ENCODE peak calls at places on chromosome 18, in seven cellular contexts. S is neural progenitor cell, G is GM23248, L is MM.1S, V is HCT116, Q is hepatocyte, H is PC-3. O is an unnamed sample.

GRCh38 chr18:80157708-80158343 is 48.8 kb downstream of the ADNP2 start:
- DNase-seq in S (peak; percentile 78), G (peak; percentile 72), L (peak; percentile 27), V (peak; percentile 66), Q (peak; percentile 87), H (peak; percentile 81), O (peak; percentile 46)

GRCh38 chr18:79870369-79871025 is 72.8 kb downstream of the KCNG2 start:
- DNase-seq in S (no peak), G (no peak), L (no peak), V (no peak), Q (no peak), H (no peak), O (no peak)

GRCh38 chr18:12656671-12657047 is 1.2 kb downstream of the SPIRE1 start:
- DNase-seq in S (no peak), G (peak; percentile 72), L (no peak), V (no peak), Q (no peak), H (no peak), O (no peak)

GRCh38 chr18:75034937-75035336 is 174.0 kb downstream of the PTGR3 start:
- DNase-seq in S (no peak), G (no peak), L (no peak), V (no peak), Q (no peak), H (no peak), O (no peak)

GRCh38 chr18:58819051-58819450 is 45.6 kb upstream of the ZNF532 start:
- DNase-seq in S (no peak), G (no peak), L (peak; percentile 86), V (no peak), Q (no peak), H (no peak), O (peak; percentile 4)

GRCh38 chr18:35024196-35024595 is 17.0 kb upstream of the MAPRE2 start:
- DNase-seq in S (no peak), G (peak; percentile 46), L (no peak), V (no peak), Q (no peak), H (no peak), O (no peak)

GRCh38 chr18:62071071-62071470 is 115.8 kb downstream of the PIGN start:
- DNase-seq in S (no peak), G (no peak), L (no peak), V (no peak), Q (no peak), H (no peak), O (no peak)

GRCh38 chr18:46397174-46397573 is 259.8 kb downstream of the LOXHD1 start:
- DNase-seq in S (no peak), G (no peak), L (no peak), V (no peak), Q (no peak), H (peak; percentile 1), O (no peak)

GRCh38 chr18:7760967-7761946 is 194.1 kb downstream of the PTPRM start:
- DNase-seq in S (no peak), G (peak; percentile 36), L (no peak), V (no peak), Q (peak; percentile 44), H (no peak), O (no peak)

GRCh38 chr18:34729740-34730338 is 19.7 kb downstream of the DTNA start:
- DNase-seq in S (no peak), G (no peak), L (no peak), V (no peak), Q (no peak), H (no peak), O (no peak)

DNA sequence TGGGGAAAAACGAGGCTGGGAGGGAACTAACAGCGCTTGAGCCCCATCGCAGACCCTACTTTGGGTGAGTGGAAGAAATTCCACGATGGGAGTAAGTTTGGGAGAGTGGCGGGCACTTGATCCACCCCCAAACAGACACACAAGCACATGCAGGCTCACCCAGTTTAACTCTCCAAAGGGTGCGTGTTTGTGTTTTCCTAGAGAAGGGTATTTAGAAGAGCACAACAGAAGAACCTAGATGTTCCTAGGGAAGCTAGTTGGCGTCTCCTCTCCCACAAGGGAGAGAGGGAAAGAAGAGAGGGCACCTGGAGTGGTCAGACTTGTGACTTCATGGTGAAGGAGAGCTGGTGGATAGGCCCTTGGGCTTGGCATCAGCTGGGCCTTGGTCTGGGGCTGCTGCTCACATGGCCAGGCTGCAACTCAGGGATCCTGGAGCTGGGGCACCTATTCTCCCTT is 3.2 kb downstream of the GATA6 start:
- DNase-seq in S (no peak), G (peak; percentile 34), L (no peak), V (no peak), Q (no peak), H (no peak), O (no peak)
- H3K4me3 ChIP-seq in S (no peak overlapping the region), G (peak overlapping the region; percentile 95), L (no peak overlapping the region), V (no peak overlapping the region), Q (peak overlapping the region; percentile 98), H (peak overlapping the region; percentile 3), O (no peak overlapping the region)

DNA sequence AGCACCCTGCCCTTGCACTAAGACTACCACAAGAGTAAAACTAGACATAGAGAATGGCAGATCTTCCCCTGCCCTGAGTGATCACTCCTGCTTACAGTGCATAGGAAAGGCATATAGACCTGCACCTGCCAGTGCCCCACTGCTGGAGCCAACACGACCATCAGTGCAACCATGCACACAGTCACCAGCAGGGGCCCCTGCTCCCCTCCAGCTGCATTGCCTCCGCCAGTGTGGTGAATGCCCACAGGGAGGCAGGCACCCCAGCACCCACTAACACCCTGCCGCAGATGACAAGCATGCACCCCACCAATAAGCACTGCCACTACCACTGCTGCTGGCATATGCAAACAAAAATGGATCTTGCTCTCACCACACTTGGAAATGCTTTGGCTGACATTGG is 478.8 kb downstream of the ADCYAP1 start:
- DNase-seq in S (no peak), G (no peak), L (no peak), V (no peak), Q (no peak), H (no peak), O (no peak)
- H3K9me3 ChIP-seq in S (no peaks in the 10 kb centered on the region), G (no peaks in the 10 kb centered on the region), L (no peaks in the 10 kb centered on the region), V (no peaks in the 10 kb centered on the region), Q (no peaks in the 10 kb centered on the region), H (no peaks in the 10 kb centered on the region), O (no peaks in the 10 kb centered on the region)

GRCh38 chr18:28875059-28875458 is 698.1 kb upstream of the CDH2 start:
- DNase-seq in S (no peak), G (peak; percentile 31), L (no peak), V (no peak), Q (no peak), H (no peak), O (no peak)
- TF ChIP-seq EZH2phosphoT487 in S (no peak), G (no peak), L (no peak), V (no peak), Q (no peak), H (no peak), O (no peak)

DNA sequence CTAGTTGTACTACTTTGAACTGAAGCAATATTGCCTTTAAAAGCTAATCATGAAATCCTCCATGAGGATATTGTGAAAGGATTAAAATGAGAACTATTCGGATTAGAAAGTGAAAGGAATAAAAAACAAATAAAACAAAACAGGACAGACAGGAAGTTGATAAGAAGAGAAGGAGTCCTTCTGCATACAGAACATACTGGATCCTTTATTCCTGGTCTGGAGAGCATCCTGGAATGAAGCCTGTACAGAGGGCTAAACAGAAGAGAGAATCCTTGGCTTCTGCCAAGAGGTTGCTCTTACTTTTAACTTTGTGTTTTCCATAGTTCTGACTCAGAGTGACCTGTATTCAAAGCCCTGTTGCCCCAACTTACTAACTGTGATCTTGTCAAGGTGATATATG is 45.0 kb upstream of the CTIF start:
- DNase-seq in S (no peak), G (peak; percentile 38), L (no peak), V (no peak), Q (no peak), H (peak; percentile 12), O (no peak)
- H3K4me3 ChIP-seq in S (no peak overlapping the region), G (no peak overlapping the region), L (no peak overlapping the region), V (no peak overlapping the region), Q (no peak overlapping the region), H (no peak overlapping the region), O (no peak overlapping the region)

O was measured in OCI-LY7.